ENCODE peak calls at places on chromosomes 11 and 22, in nine cellular contexts. One of them, this sample, is unnamed.

GRCh38 chr11:126153999-126154398 is 57.5 kb downstream of the RPUSD4 start:
- DNase-seq in IMR-90: peak; percentile 92
- DNase-seq in heart left ventricle: no peak
- DNase-seq in HCT116: peak; percentile 10
- DNase-seq in body of pancreas: no peak
- DNase-seq in adrenal gland: no peak
- DNase-seq in HepG2: no peak
- DNase-seq in vagina: no peak
- DNase-seq in stomach: no peak
- DNase-seq in this sample: peak; percentile 23

GRCh38 chr11:95512177-95512576 is 277.4 kb downstream of the FAM76B start:
- DNase-seq in IMR-90: peak; percentile 69
- DNase-seq in heart left ventricle: no peak
- DNase-seq in HCT116: no peak
- DNase-seq in body of pancreas: peak; percentile 6
- DNase-seq in adrenal gland: peak; percentile 55
- DNase-seq in HepG2: no peak
- DNase-seq in vagina: peak; percentile 92
- DNase-seq in stomach: no peak
- DNase-seq in this sample: no peak

GRCh38 chr11:129375731-129376657 is at the start of gene BARX2:
- DNase-seq in IMR-90: peak; percentile 54
- DNase-seq in heart left ventricle: no peak
- DNase-seq in HCT116: peak; percentile 26
- DNase-seq in body of pancreas: peak; percentile 79
- DNase-seq in adrenal gland: peak; percentile 39
- DNase-seq in HepG2: peak; percentile 33
- DNase-seq in vagina: no peak
- DNase-seq in stomach: peak; percentile 82
- DNase-seq in this sample: no peak

GRCh38 chr11:59097113-59097708 is 9.8 kb upstream of the FAM111B start:
- DNase-seq in IMR-90: peak; percentile 62
- DNase-seq in heart left ventricle: no peak
- DNase-seq in HCT116: peak; percentile 48
- DNase-seq in body of pancreas: peak; percentile 76
- DNase-seq in adrenal gland: peak; percentile 50
- DNase-seq in HepG2: peak; percentile 60
- DNase-seq in vagina: no peak
- DNase-seq in stomach: peak; percentile 71
- DNase-seq in this sample: peak; percentile 79

GRCh38 chr22:46538816-46539163 is 1.4 kb upstream of the CELSR1 start:
- DNase-seq in IMR-90: peak; percentile 63
- DNase-seq in heart left ventricle: peak; percentile 65
- DNase-seq in HCT116: no peak
- DNase-seq in body of pancreas: no peak
- DNase-seq in adrenal gland: no peak
- DNase-seq in HepG2: no peak
- DNase-seq in vagina: no peak
- DNase-seq in stomach: no peak
- DNase-seq in this sample: no peak

GRCh38 chr22:37457093-37457893 is 28.9 kb downstream of the MFNG start:
- DNase-seq in IMR-90: peak; percentile 48
- DNase-seq in heart left ventricle: peak; percentile 56
- DNase-seq in HCT116: peak; percentile 79
- DNase-seq in body of pancreas: peak; percentile 88
- DNase-seq in adrenal gland: peak; percentile 82
- DNase-seq in HepG2: peak; percentile 60
- DNase-seq in vagina: no peak
- DNase-seq in stomach: peak; percentile 89
- DNase-seq in this sample: peak; percentile 93

GRCh38 chr22:49702068-49702397 is 125.6 kb downstream of the BRD1 start:
- DNase-seq in IMR-90: no peak
- DNase-seq in heart left ventricle: no peak
- DNase-seq in HCT116: no peak
- DNase-seq in body of pancreas: no peak
- DNase-seq in adrenal gland: no peak
- DNase-seq in HepG2: no peak
- DNase-seq in vagina: no peak
- DNase-seq in stomach: no peak
- DNase-seq in this sample: no peak

GRCh38 chr22:45775569-45776312 is 104.1 kb downstream of the ATXN10 start:
- DNase-seq in IMR-90: no peak
- DNase-seq in heart left ventricle: no peak
- DNase-seq in HCT116: no peak
- DNase-seq in body of pancreas: no peak
- DNase-seq in adrenal gland: no peak
- DNase-seq in HepG2: no peak
- DNase-seq in vagina: no peak
- DNase-seq in stomach: no peak
- DNase-seq in this sample: no peak

GRCh38 chr11:116696381-116696941 is 76.3 kb downstream of the BUD13 start:
- DNase-seq in IMR-90: no peak
- DNase-seq in heart left ventricle: no peak
- DNase-seq in HCT116: no peak
- DNase-seq in body of pancreas: peak; percentile 23
- DNase-seq in adrenal gland: no peak
- DNase-seq in HepG2: no peak
- DNase-seq in vagina: peak; percentile 62
- DNase-seq in stomach: peak; percentile 9
- DNase-seq in this sample: peak; percentile 59

GRCh38 chr11:105838668-105839403 is 183.2 kb downstream of the MSANTD4 start:
- DNase-seq in IMR-90: peak; percentile 80
- DNase-seq in heart left ventricle: no peak
- DNase-seq in HCT116: peak; percentile 35
- DNase-seq in body of pancreas: no peak
- DNase-seq in adrenal gland: no peak
- DNase-seq in HepG2: no peak
- DNase-seq in vagina: no peak
- DNase-seq in stomach: no peak
- DNase-seq in this sample: no peak

GRCh38 chr11:63564785-63565350 is 1.7 kb upstream of the PLAAT2 start:
- DNase-seq in IMR-90: no peak
- DNase-seq in heart left ventricle: no peak
- DNase-seq in HCT116: no peak
- DNase-seq in body of pancreas: no peak
- DNase-seq in adrenal gland: no peak
- DNase-seq in HepG2: no peak
- DNase-seq in vagina: no peak
- DNase-seq in stomach: peak; percentile 73
- DNase-seq in this sample: no peak
- TF ChIP-seq POLR2A in IMR-90: no peak
- TF ChIP-seq POLR2A in heart left ventricle: no peak
- TF ChIP-seq POLR2A in HCT116: no peak
- TF ChIP-seq POLR2A in body of pancreas: no peak
- TF ChIP-seq POLR2A in adrenal gland: no peak
- TF ChIP-seq POLR2A in HepG2: no peak
- TF ChIP-seq POLR2A in vagina: no peak
- TF ChIP-seq POLR2A in stomach: no peak
- TF ChIP-seq POLR2A in this sample: no peak

GRCh38 chr11:77055913-77056312 is 10.9 kb upstream of the CAPN5 start:
- DNase-seq in IMR-90: no peak
- DNase-seq in heart left ventricle: no peak
- DNase-seq in HCT116: no peak
- DNase-seq in body of pancreas: no peak
- DNase-seq in adrenal gland: no peak
- DNase-seq in HepG2: no peak
- DNase-seq in vagina: no peak
- DNase-seq in stomach: no peak
- DNase-seq in this sample: no peak
- H3K27me3 ChIP-seq in IMR-90: peaks cover 21% of the 10 kb centered on the region
- H3K27me3 ChIP-seq in heart left ventricle: no peaks in the 10 kb centered on the region
- H3K27me3 ChIP-seq in HCT116: no peaks in the 10 kb centered on the region
- H3K27me3 ChIP-seq in body of pancreas: no peaks in the 10 kb centered on the region
- H3K27me3 ChIP-seq in adrenal gland: no peaks in the 10 kb centered on the region
- H3K27me3 ChIP-seq in HepG2: peaks cover 1% of the 10 kb centered on the region
- H3K27me3 ChIP-seq in vagina: no peaks in the 10 kb centered on the region
- H3K27me3 ChIP-seq in stomach: no peaks in the 10 kb centered on the region
- H3K27me3 ChIP-seq in this sample: no peaks in the 10 kb centered on the region

GRCh38 chr11:3632070-3632660 is 9.6 kb downstream of the ART5 start:
- DNase-seq in IMR-90: no peak
- DNase-seq in heart left ventricle: no peak
- DNase-seq in HCT116: no peak
- DNase-seq in body of pancreas: no peak
- DNase-seq in adrenal gland: no peak
- DNase-seq in HepG2: no peak
- DNase-seq in vagina: no peak
- DNase-seq in stomach: no peak
- DNase-seq in this sample: peak; percentile 33

GRCh38 chr11:3639841-3640240 is 2.0 kb downstream of the ART5 start:
- DNase-seq in IMR-90: no peak
- DNase-seq in heart left ventricle: no peak
- DNase-seq in HCT116: no peak
- DNase-seq in body of pancreas: no peak
- DNase-seq in adrenal gland: no peak
- DNase-seq in HepG2: no peak
- DNase-seq in vagina: no peak
- DNase-seq in stomach: no peak
- DNase-seq in this sample: no peak

GRCh38 chr11:3637201-3637600 is 4.6 kb downstream of the ART5 start:
- DNase-seq in IMR-90: no peak
- DNase-seq in heart left ventricle: no peak
- DNase-seq in HCT116: no peak
- DNase-seq in body of pancreas: no peak
- DNase-seq in adrenal gland: no peak
- DNase-seq in HepG2: no peak
- DNase-seq in vagina: no peak
- DNase-seq in stomach: no peak
- DNase-seq in this sample: no peak

GRCh38 chr11:3638513-3638912 is 3.3 kb downstream of the ART5 start:
- DNase-seq in IMR-90: no peak
- DNase-seq in heart left ventricle: no peak
- DNase-seq in HCT116: no peak
- DNase-seq in body of pancreas: no peak
- DNase-seq in adrenal gland: no peak
- DNase-seq in HepG2: no peak
- DNase-seq in vagina: no peak
- DNase-seq in stomach: no peak
- DNase-seq in this sample: no peak

GRCh38 chr11:3635641-3636375 is 6.0 kb downstream of the ART5 start:
- DNase-seq in IMR-90: no peak
- DNase-seq in heart left ventricle: no peak
- DNase-seq in HCT116: no peak
- DNase-seq in body of pancreas: no peak
- DNase-seq in adrenal gland: no peak
- DNase-seq in HepG2: no peak
- DNase-seq in vagina: no peak
- DNase-seq in stomach: no peak
- DNase-seq in this sample: peak; percentile 32
- TF ChIP-seq POLR2A in IMR-90: no peak
- TF ChIP-seq POLR2A in heart left ventricle: no peak
- TF ChIP-seq POLR2A in HCT116: no peak
- TF ChIP-seq POLR2A in body of pancreas: no peak
- TF ChIP-seq POLR2A in adrenal gland: no peak
- TF ChIP-seq POLR2A in HepG2: no peak
- TF ChIP-seq POLR2A in vagina: no peak
- TF ChIP-seq POLR2A in stomach: no peak
- TF ChIP-seq POLR2A in this sample: no peak

GRCh38 chr11:124877631-124878496 is 12.6 kb downstream of the ROBO3 start:
- DNase-seq in IMR-90: no peak
- DNase-seq in heart left ventricle: peak; percentile 31
- DNase-seq in HCT116: no peak
- DNase-seq in body of pancreas: no peak
- DNase-seq in adrenal gland: no peak
- DNase-seq in HepG2: no peak
- DNase-seq in vagina: no peak
- DNase-seq in stomach: no peak
- DNase-seq in this sample: peak; percentile 69

GRCh38 chr11:124879999-124880611 is 14.9 kb downstream of the ROBO3 start:
- DNase-seq in IMR-90: no peak
- DNase-seq in heart left ventricle: peak; percentile 20
- DNase-seq in HCT116: no peak
- DNase-seq in body of pancreas: no peak
- DNase-seq in adrenal gland: peak; percentile 16
- DNase-seq in HepG2: no peak
- DNase-seq in vagina: no peak
- DNase-seq in stomach: no peak
- DNase-seq in this sample: peak; percentile 76

GRCh38 chr11:124876818-124877630 is 11.8 kb downstream of the ROBO3 start:
- DNase-seq in IMR-90: no peak
- DNase-seq in heart left ventricle: peak; percentile 32
- DNase-seq in HCT116: no peak
- DNase-seq in body of pancreas: no peak
- DNase-seq in adrenal gland: no peak
- DNase-seq in HepG2: no peak
- DNase-seq in vagina: no peak
- DNase-seq in stomach: no peak
- DNase-seq in this sample: peak; percentile 80

GRCh38 chr11:124879229-124879998 is 14.2 kb downstream of the ROBO3 start:
- DNase-seq in IMR-90: no peak
- DNase-seq in heart left ventricle: peak; percentile 24
- DNase-seq in HCT116: no peak
- DNase-seq in body of pancreas: no peak
- DNase-seq in adrenal gland: no peak
- DNase-seq in HepG2: no peak
- DNase-seq in vagina: no peak
- DNase-seq in stomach: no peak
- DNase-seq in this sample: peak; percentile 82

GRCh38 chr11:124878497-124879228 is 13.4 kb downstream of the ROBO3 start:
- DNase-seq in IMR-90: no peak
- DNase-seq in heart left ventricle: peak; percentile 18
- DNase-seq in HCT116: no peak
- DNase-seq in body of pancreas: no peak
- DNase-seq in adrenal gland: no peak
- DNase-seq in HepG2: no peak
- DNase-seq in vagina: no peak
- DNase-seq in stomach: no peak
- DNase-seq in this sample: no peak
- H3K27me3 ChIP-seq in IMR-90: peaks cover under 1% of the 10 kb centered on the region
- H3K27me3 ChIP-seq in heart left ventricle: no peaks in the 10 kb centered on the region
- H3K27me3 ChIP-seq in HCT116: no peaks in the 10 kb centered on the region
- H3K27me3 ChIP-seq in body of pancreas: no peaks in the 10 kb centered on the region
- H3K27me3 ChIP-seq in adrenal gland: peaks cover 8% of the 10 kb centered on the region
- H3K27me3 ChIP-seq in HepG2: no peaks in the 10 kb centered on the region
- H3K27me3 ChIP-seq in vagina: no peaks in the 10 kb centered on the region
- H3K27me3 ChIP-seq in stomach: peaks cover 6% of the 10 kb centered on the region
- H3K27me3 ChIP-seq in this sample: no peaks in the 10 kb centered on the region

GRCh38 chr11:3043315-3043871 is 13.8 kb downstream of the CARS1 start:
- DNase-seq in IMR-90: no peak
- DNase-seq in heart left ventricle: peak; percentile 88
- DNase-seq in HCT116: no peak
- DNase-seq in body of pancreas: peak; percentile 61
- DNase-seq in adrenal gland: peak; percentile 78
- DNase-seq in HepG2: no peak
- DNase-seq in vagina: no peak
- DNase-seq in stomach: peak; percentile 78
- DNase-seq in this sample: peak; percentile 64
- TF ChIP-seq POLR2A in IMR-90: no peak
- TF ChIP-seq POLR2A in heart left ventricle: no peak
- TF ChIP-seq POLR2A in HCT116: no peak
- TF ChIP-seq POLR2A in body of pancreas: no peak
- TF ChIP-seq POLR2A in adrenal gland: no peak
- TF ChIP-seq POLR2A in HepG2: no peak
- TF ChIP-seq POLR2A in vagina: no peak
- TF ChIP-seq POLR2A in stomach: no peak
- TF ChIP-seq POLR2A in this sample: no peak

GRCh38 chr11:69921429-69922014 is 102.3 kb upstream of the FGF3 start:
- DNase-seq in IMR-90: no peak
- DNase-seq in heart left ventricle: no peak
- DNase-seq in HCT116: no peak
- DNase-seq in body of pancreas: no peak
- DNase-seq in adrenal gland: no peak
- DNase-seq in HepG2: no peak
- DNase-seq in vagina: no peak
- DNase-seq in stomach: no peak
- DNase-seq in this sample: peak; percentile 59
- H3K27me3 ChIP-seq in IMR-90: no peaks in the 10 kb centered on the region
- H3K27me3 ChIP-seq in heart left ventricle: no peaks in the 10 kb centered on the region
- H3K27me3 ChIP-seq in HCT116: no peaks in the 10 kb centered on the region
- H3K27me3 ChIP-seq in body of pancreas: peaks cover 7% of the 10 kb centered on the region
- H3K27me3 ChIP-seq in adrenal gland: no peaks in the 10 kb centered on the region
- H3K27me3 ChIP-seq in HepG2: peaks cover 7% of the 10 kb centered on the region
- H3K27me3 ChIP-seq in vagina: no peaks in the 10 kb centered on the region
- H3K27me3 ChIP-seq in stomach: peaks cover 7% of the 10 kb centered on the region
- H3K27me3 ChIP-seq in this sample: peaks cover 14% of the 10 kb centered on the region

GRCh38 chr22:19963863-19964642 is 22.4 kb upstream of the TXNRD2 start:
- DNase-seq in IMR-90: no peak
- DNase-seq in heart left ventricle: no peak
- DNase-seq in HCT116: no peak
- DNase-seq in body of pancreas: no peak
- DNase-seq in adrenal gland: no peak
- DNase-seq in HepG2: no peak
- DNase-seq in vagina: no peak
- DNase-seq in stomach: no peak
- DNase-seq in this sample: no peak
- TF ChIP-seq POLR2A in IMR-90: no peak
- TF ChIP-seq POLR2A in heart left ventricle: no peak
- TF ChIP-seq POLR2A in HCT116: no peak
- TF ChIP-seq POLR2A in body of pancreas: no peak
- TF ChIP-seq POLR2A in adrenal gland: no peak
- TF ChIP-seq POLR2A in HepG2: no peak
- TF ChIP-seq POLR2A in vagina: no peak
- TF ChIP-seq POLR2A in stomach: no peak
- TF ChIP-seq POLR2A in this sample: no peak